ENCODE peak calls at places on chromosomes 13 and 19, in four cellular contexts. F is AG04450, P is PC-9, X is BE2C. N is an unnamed sample. For H3K27me3, the result is how much of the 10 kb centered on the place peaks cover.

GRCh38 chr19:6226444-6227155 is 53.2 kb downstream of the MLLT1 start:
- DNase-seq in F (no peak), X (peak), P (no peak), N (no peak)

GRCh38 chr13:113969311-113969972 is 4.4 kb downstream of the C13orf46 start:
- DNase-seq in F (no peak), X (peak), P (no peak), N (no peak)

GRCh38 chr13:59898066-59898465 is 265.7 kb downstream of the DIAPH3 start:
- DNase-seq in P (no peak), F (no peak), X (no peak), N (no peak)

GRCh38 chr19:51296331-51297093 is 14.9 kb upstream of the IGLON5 start:
- DNase-seq in F (no peak), P (no peak), X (peak), N (no peak)

GRCh38 chr19:33601583-33601982 is 20.2 kb upstream of the CHST8 start:
- DNase-seq in P (no peak), F (no peak), X (no peak), N (no peak)

GRCh38 chr13:23572836-23573235 is 2.6 kb downstream of the TNFRSF19 start:
- DNase-seq in F (no peak), X (no peak), P (no peak), N (no peak)

GRCh38 chr13:94617389-94618000 is 15.8 kb downstream of the GPR180 start:
- DNase-seq in F (no peak), X (peak), P (no peak), N (no peak)

GRCh38 chr13:110361365-110361911 is 54.4 kb downstream of the COL4A2 start:
- DNase-seq in X (no peak), P (no peak), F (no peak), N (no peak)

GRCh38 chr13:49690133-49690989 is 925 bp downstream of the EBPL start:
- DNase-seq in X (peak), P (peak), F (peak), N (no peak)

GRCh38 chr19:41088151-41088550 is at the start of gene CYP2A13:
- DNase-seq in P (no peak), X (no peak), F (no peak), N (no peak)

GRCh38 chr13:27151798-27152599 is 19.6 kb downstream of the USP12 start:
- DNase-seq in F (no peak), P (no peak), X (no peak), N (no peak)

GRCh38 chr13:42561752-42562467 is 12.0 kb upstream of the TNFSF11 start:
- DNase-seq in P (no peak), F (no peak), X (no peak), N (no peak)

GRCh38 chr19:4362871-4363545 is 19.6 kb downstream of the MPND start:
- DNase-seq in X (no peak), P (peak), F (no peak), N (no peak)

GRCh38 chr13:113777311-113778260 is 18.6 kb downstream of the TMEM255B start:
- DNase-seq in F (no peak), P (no peak), X (no peak), N (no peak)

GRCh38 chr13:59340151-59340550 is 823.6 kb downstream of the DIAPH3 start:
- DNase-seq in P (no peak), X (no peak), F (no peak), N (no peak)

GRCh38 chr13:24540236-24541126 is 27.9 kb upstream of the PARP4 start:
- DNase-seq in X (no peak), P (no peak), F (no peak), N (no peak)

DNA sequence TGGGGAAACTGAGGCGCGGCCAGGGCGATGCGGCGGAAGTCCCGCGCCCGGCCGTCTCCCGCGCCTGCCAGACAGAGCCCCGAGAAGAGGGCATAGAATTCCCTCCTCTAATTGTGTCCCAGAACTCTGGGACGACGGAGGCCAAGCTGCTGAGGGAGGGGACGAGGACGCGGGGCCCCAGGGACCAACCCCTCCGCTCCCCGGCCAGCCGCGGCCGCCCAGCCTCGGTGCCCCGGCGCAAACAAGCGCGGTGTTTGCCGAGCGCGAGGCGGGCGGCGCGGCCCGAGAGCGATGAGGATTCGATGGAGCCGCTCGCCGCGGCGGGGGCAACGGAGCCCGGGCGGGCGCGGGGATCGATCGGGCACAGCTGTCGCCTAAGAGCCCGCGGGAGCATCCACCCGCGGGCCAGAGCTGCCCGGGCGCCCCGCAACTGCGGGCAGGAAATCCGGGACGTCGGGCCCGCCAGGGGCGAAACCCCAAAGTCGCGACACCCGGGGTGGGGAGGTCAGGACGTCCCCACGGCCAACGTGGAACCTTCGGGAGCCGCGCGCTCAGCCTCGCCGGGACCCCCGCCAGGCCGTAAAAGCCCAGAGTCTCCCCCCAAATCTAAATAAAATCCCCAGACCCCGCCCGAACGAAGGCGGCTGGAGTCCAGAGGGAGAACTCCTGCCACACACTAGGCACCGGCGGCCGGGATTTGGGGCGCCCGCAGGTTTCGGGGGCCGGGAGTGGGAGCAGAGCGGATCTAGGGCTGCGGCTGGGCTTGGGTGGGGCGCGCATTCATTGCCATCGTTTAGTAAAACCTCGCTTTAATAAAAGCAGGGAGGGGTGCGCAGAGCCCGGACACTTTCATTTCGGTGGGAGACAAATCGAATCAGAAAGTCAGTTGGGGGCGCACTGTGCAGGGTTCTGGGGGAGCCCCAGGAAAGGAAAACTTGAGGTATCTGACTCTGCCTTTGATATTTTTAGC is 3.6 kb upstream of the ONECUT3 start:
- DNase-seq in X (no peak), P (no peak), F (no peak), N (no peak)
- H3K27me3 ChIP-seq in X (half or more), P (under half), F (half or more), N (under half)

GRCh38 chr19:2274185-2274711 is 7.7 kb downstream of the PEAK3 start:
- DNase-seq in P (no peak), F (no peak), X (no peak), N (no peak)
- H3K4me3 ChIP-seq in P (peak), F (peak), X (peak), N (peak)

DNA sequence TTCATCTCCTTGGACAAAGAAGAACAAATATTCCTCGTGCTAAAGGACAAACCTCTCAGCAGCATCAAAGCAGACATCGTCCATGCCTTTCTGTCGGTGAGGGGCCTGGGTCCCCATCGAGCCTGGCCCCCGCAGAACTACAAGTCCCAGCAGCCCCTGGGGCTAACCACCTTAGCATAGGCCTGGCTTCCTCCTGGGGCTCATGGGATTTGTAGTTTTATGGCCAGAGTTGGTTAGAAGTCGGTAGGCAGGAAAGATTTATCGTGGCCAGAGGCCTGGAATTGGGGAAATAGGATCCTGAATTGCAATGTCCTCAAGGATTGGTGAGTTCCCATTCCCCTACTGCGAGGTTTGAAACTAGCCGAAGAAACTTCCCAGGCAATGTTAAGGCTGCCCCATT is 19.6 kb downstream of the TMEM150B start:
- DNase-seq in X (peak), F (no peak), P (peak), N (no peak)
- TF ChIP-seq CTCF in X (no peak), F (no peak), P (no peak), N (no peak)

DNA sequence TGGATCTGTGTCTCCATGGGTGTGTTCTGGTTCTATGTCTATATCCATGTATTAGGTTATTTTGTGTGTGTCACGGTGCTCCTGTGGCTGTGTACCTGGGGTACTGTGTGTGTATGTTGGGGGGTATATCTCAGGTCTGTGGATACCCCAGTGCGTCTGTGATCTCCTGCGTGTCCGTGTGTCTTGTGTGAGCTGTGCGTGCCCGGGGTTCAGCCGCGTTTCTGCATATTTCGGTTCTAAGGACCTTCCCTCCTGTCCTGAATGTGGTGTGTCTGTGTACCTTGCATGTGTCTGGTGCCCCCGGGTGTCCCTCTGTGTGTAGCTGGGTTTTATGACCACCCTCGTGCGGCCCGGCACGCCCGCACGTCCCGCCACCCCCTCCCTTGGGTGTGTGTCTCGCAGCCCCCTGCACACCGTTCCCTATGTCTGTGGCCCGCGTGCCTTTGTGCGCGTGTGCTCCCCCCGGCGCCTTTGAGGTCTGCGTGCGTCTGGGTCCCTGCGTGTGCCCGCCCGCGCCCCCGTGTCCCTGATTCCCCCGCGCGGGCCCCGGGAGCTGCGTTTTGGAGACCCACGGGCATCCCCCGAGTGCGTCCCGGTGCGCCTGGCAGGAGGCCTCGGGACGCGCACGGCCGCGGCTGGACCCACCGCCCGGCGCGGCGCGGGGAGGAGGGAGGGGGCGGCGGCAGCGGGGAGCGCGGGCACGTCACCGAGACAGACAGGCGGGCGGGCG is 12.3 kb upstream of the NANOS3 start:
- DNase-seq in X (no peak), F (no peak), P (no peak), N (no peak)
- H3K27me3 ChIP-seq in X (under half), F (under half), P (under half), N (under half)

N was measured in dorsolateral prefrontal cortex.